ENCODE peak calls at places on chromosomes 3 and 15, in five cellular contexts. One of them, this sample, is unnamed.

GRCh38 chr15:25859838-25860645 is 3.1 kb downstream of the ATP10A start:
- DNase-seq in stimulated activated CD4-positive, alpha-beta T cell treated with anti-CD3 and anti-CD28 coated beads, Interleukin-15, amount 100 ng/mL, for 24 hours: peak; percentile 31
- DNase-seq in left ventricle myocardium inferior: no peak
- DNase-seq in ELF-1: no peak
- DNase-seq in foreskin fibroblast: no peak
- DNase-seq in this sample: no peak

GRCh38 chr15:66115568-66116206 is 137.9 kb downstream of the MEGF11 start:
- DNase-seq in stimulated activated CD4-positive, alpha-beta T cell treated with anti-CD3 and anti-CD28 coated beads, Interleukin-15, amount 100 ng/mL, for 24 hours: no peak
- DNase-seq in left ventricle myocardium inferior: no peak
- DNase-seq in ELF-1: no peak
- DNase-seq in foreskin fibroblast: no peak
- DNase-seq in this sample: peak; percentile 77

GRCh38 chr3:129063841-129064482 is 3.4 kb downstream of the GP9 start:
- DNase-seq in stimulated activated CD4-positive, alpha-beta T cell treated with anti-CD3 and anti-CD28 coated beads, Interleukin-15, amount 100 ng/mL, for 24 hours: no peak
- DNase-seq in left ventricle myocardium inferior: no peak
- DNase-seq in ELF-1: no peak
- DNase-seq in foreskin fibroblast: no peak
- DNase-seq in this sample: no peak

GRCh38 chr3:23685484-23686258 is 120.1 kb upstream of the UBE2E1 start:
- DNase-seq in stimulated activated CD4-positive, alpha-beta T cell treated with anti-CD3 and anti-CD28 coated beads, Interleukin-15, amount 100 ng/mL, for 24 hours: peak; percentile 21
- DNase-seq in left ventricle myocardium inferior: peak; percentile 32
- DNase-seq in ELF-1: no peak
- DNase-seq in foreskin fibroblast: peak; percentile 99
- DNase-seq in this sample: no peak

GRCh38 chr15:68629519-68630204 is 50.9 kb downstream of the CORO2B start:
- DNase-seq in stimulated activated CD4-positive, alpha-beta T cell treated with anti-CD3 and anti-CD28 coated beads, Interleukin-15, amount 100 ng/mL, for 24 hours: no peak
- DNase-seq in left ventricle myocardium inferior: no peak
- DNase-seq in ELF-1: no peak
- DNase-seq in foreskin fibroblast: no peak
- DNase-seq in this sample: peak; percentile 37

GRCh38 chr3:127038923-127039581 is 56.1 kb downstream of the PLXNA1 start:
- DNase-seq in stimulated activated CD4-positive, alpha-beta T cell treated with anti-CD3 and anti-CD28 coated beads, Interleukin-15, amount 100 ng/mL, for 24 hours: no peak
- DNase-seq in left ventricle myocardium inferior: no peak
- DNase-seq in ELF-1: no peak
- DNase-seq in foreskin fibroblast: no peak
- DNase-seq in this sample: no peak

GRCh38 chr3:188658606-188659005 is 504.6 kb downstream of the LPP start:
- DNase-seq in stimulated activated CD4-positive, alpha-beta T cell treated with anti-CD3 and anti-CD28 coated beads, Interleukin-15, amount 100 ng/mL, for 24 hours: no peak
- DNase-seq in left ventricle myocardium inferior: no peak
- DNase-seq in ELF-1: no peak
- DNase-seq in foreskin fibroblast: no peak
- DNase-seq in this sample: no peak

GRCh38 chr15:35784745-35785144 is 238.8 kb upstream of the DPH6 start:
- DNase-seq in stimulated activated CD4-positive, alpha-beta T cell treated with anti-CD3 and anti-CD28 coated beads, Interleukin-15, amount 100 ng/mL, for 24 hours: no peak
- DNase-seq in left ventricle myocardium inferior: no peak
- DNase-seq in ELF-1: peak; percentile 3
- DNase-seq in foreskin fibroblast: no peak
- DNase-seq in this sample: peak; percentile 24

GRCh38 chr3:188905991-188906635 is 265.7 kb upstream of the TPRG1 start:
- DNase-seq in stimulated activated CD4-positive, alpha-beta T cell treated with anti-CD3 and anti-CD28 coated beads, Interleukin-15, amount 100 ng/mL, for 24 hours: no peak
- DNase-seq in left ventricle myocardium inferior: no peak
- DNase-seq in ELF-1: no peak
- DNase-seq in foreskin fibroblast: no peak
- DNase-seq in this sample: peak; percentile 22

GRCh38 chr15:85284497-85284896 is 95.9 kb upstream of the AKAP13 start:
- DNase-seq in stimulated activated CD4-positive, alpha-beta T cell treated with anti-CD3 and anti-CD28 coated beads, Interleukin-15, amount 100 ng/mL, for 24 hours: no peak
- DNase-seq in left ventricle myocardium inferior: no peak
- DNase-seq in ELF-1: no peak
- DNase-seq in foreskin fibroblast: no peak
- DNase-seq in this sample: no peak

GRCh38 chr3:45010718-45011355 is 15.3 kb upstream of the CLEC3B start:
- DNase-seq in stimulated activated CD4-positive, alpha-beta T cell treated with anti-CD3 and anti-CD28 coated beads, Interleukin-15, amount 100 ng/mL, for 24 hours: no peak
- DNase-seq in left ventricle myocardium inferior: no peak
- DNase-seq in ELF-1: no peak
- DNase-seq in foreskin fibroblast: peak; percentile 93
- DNase-seq in this sample: no peak

GRCh38 chr3:72338082-72338941 is 509.9 kb downstream of the SHQ1 start:
- DNase-seq in stimulated activated CD4-positive, alpha-beta T cell treated with anti-CD3 and anti-CD28 coated beads, Interleukin-15, amount 100 ng/mL, for 24 hours: peak; percentile 74
- DNase-seq in left ventricle myocardium inferior: no peak
- DNase-seq in ELF-1: no peak
- DNase-seq in foreskin fibroblast: peak; percentile 21
- DNase-seq in this sample: no peak

GRCh38 chr3:20256144-20256543 is 70.1 kb upstream of the SGO1 start:
- DNase-seq in stimulated activated CD4-positive, alpha-beta T cell treated with anti-CD3 and anti-CD28 coated beads, Interleukin-15, amount 100 ng/mL, for 24 hours: no peak
- DNase-seq in left ventricle myocardium inferior: no peak
- DNase-seq in ELF-1: no peak
- DNase-seq in foreskin fibroblast: no peak
- DNase-seq in this sample: no peak

GRCh38 chr3:123064506-123064905 is 2.3 kb upstream of the PDIA5 start:
- DNase-seq in stimulated activated CD4-positive, alpha-beta T cell treated with anti-CD3 and anti-CD28 coated beads, Interleukin-15, amount 100 ng/mL, for 24 hours: no peak
- DNase-seq in left ventricle myocardium inferior: no peak
- DNase-seq in ELF-1: peak; percentile 69
- DNase-seq in foreskin fibroblast: no peak
- DNase-seq in this sample: no peak

GRCh38 chr3:118949113-118949760 is 85.4 kb downstream of the IGSF11 start:
- DNase-seq in stimulated activated CD4-positive, alpha-beta T cell treated with anti-CD3 and anti-CD28 coated beads, Interleukin-15, amount 100 ng/mL, for 24 hours: no peak
- DNase-seq in left ventricle myocardium inferior: no peak
- DNase-seq in ELF-1: no peak
- DNase-seq in foreskin fibroblast: no peak
- DNase-seq in this sample: no peak

GRCh38 chr3:164732166-164732565 is 346.1 kb downstream of the SI start:
- DNase-seq in stimulated activated CD4-positive, alpha-beta T cell treated with anti-CD3 and anti-CD28 coated beads, Interleukin-15, amount 100 ng/mL, for 24 hours: no peak
- DNase-seq in left ventricle myocardium inferior: no peak
- DNase-seq in ELF-1: no peak
- DNase-seq in foreskin fibroblast: no peak
- DNase-seq in this sample: no peak

GRCh38 chr3:134029256-134029733 is 430 bp downstream of the SLCO2A1 start:
- DNase-seq in stimulated activated CD4-positive, alpha-beta T cell treated with anti-CD3 and anti-CD28 coated beads, Interleukin-15, amount 100 ng/mL, for 24 hours: peak; percentile 10
- DNase-seq in left ventricle myocardium inferior: no peak
- DNase-seq in ELF-1: peak; percentile 52
- DNase-seq in foreskin fibroblast: no peak
- DNase-seq in this sample: peak; percentile 35

GRCh38 chr3:87706176-87706575 is 352.6 kb downstream of the CGGBP1 start:
- DNase-seq in stimulated activated CD4-positive, alpha-beta T cell treated with anti-CD3 and anti-CD28 coated beads, Interleukin-15, amount 100 ng/mL, for 24 hours: no peak
- DNase-seq in left ventricle myocardium inferior: no peak
- DNase-seq in ELF-1: no peak
- DNase-seq in foreskin fibroblast: peak; percentile 1
- DNase-seq in this sample: no peak

GRCh38 chr3:100042144-100042543 is 72.2 kb downstream of the FILIP1L start:
- DNase-seq in stimulated activated CD4-positive, alpha-beta T cell treated with anti-CD3 and anti-CD28 coated beads, Interleukin-15, amount 100 ng/mL, for 24 hours: no peak
- DNase-seq in left ventricle myocardium inferior: no peak
- DNase-seq in ELF-1: no peak
- DNase-seq in foreskin fibroblast: peak; percentile 72
- DNase-seq in this sample: no peak

GRCh38 chr3:196518999-196519737 is 4.0 kb upstream of the SMCO1 start:
- DNase-seq in stimulated activated CD4-positive, alpha-beta T cell treated with anti-CD3 and anti-CD28 coated beads, Interleukin-15, amount 100 ng/mL, for 24 hours: peak; percentile 72
- DNase-seq in left ventricle myocardium inferior: peak; percentile 49
- DNase-seq in ELF-1: peak; percentile 58
- DNase-seq in foreskin fibroblast: peak; percentile 63
- DNase-seq in this sample: no peak

GRCh38 chr15:45349671-45350070 is 28.7 kb downstream of the GATM start:
- DNase-seq in stimulated activated CD4-positive, alpha-beta T cell treated with anti-CD3 and anti-CD28 coated beads, Interleukin-15, amount 100 ng/mL, for 24 hours: no peak
- DNase-seq in left ventricle myocardium inferior: no peak
- DNase-seq in ELF-1: no peak
- DNase-seq in foreskin fibroblast: no peak
- DNase-seq in this sample: no peak

GRCh38 chr3:51519848-51520247 is 18.7 kb upstream of the RAD54L2 start:
- DNase-seq in stimulated activated CD4-positive, alpha-beta T cell treated with anti-CD3 and anti-CD28 coated beads, Interleukin-15, amount 100 ng/mL, for 24 hours: no peak
- DNase-seq in left ventricle myocardium inferior: no peak
- DNase-seq in ELF-1: no peak
- DNase-seq in foreskin fibroblast: no peak
- DNase-seq in this sample: no peak

GRCh38 chr3:141686477-141687280 is 51.4 kb upstream of the RNF7 start:
- DNase-seq in stimulated activated CD4-positive, alpha-beta T cell treated with anti-CD3 and anti-CD28 coated beads, Interleukin-15, amount 100 ng/mL, for 24 hours: no peak
- DNase-seq in left ventricle myocardium inferior: peak; percentile 63
- DNase-seq in ELF-1: no peak
- DNase-seq in foreskin fibroblast: peak; percentile 55
- DNase-seq in this sample: peak; percentile 35

GRCh38 chr3:24590344-24590880 is 95.8 kb upstream of the THRB start:
- DNase-seq in stimulated activated CD4-positive, alpha-beta T cell treated with anti-CD3 and anti-CD28 coated beads, Interleukin-15, amount 100 ng/mL, for 24 hours: no peak
- DNase-seq in left ventricle myocardium inferior: no peak
- DNase-seq in ELF-1: no peak
- DNase-seq in foreskin fibroblast: no peak
- DNase-seq in this sample: no peak

GRCh38 chr3:183359036-183359435 is 69.4 kb downstream of the MCF2L2 start:
- DNase-seq in stimulated activated CD4-positive, alpha-beta T cell treated with anti-CD3 and anti-CD28 coated beads, Interleukin-15, amount 100 ng/mL, for 24 hours: no peak
- DNase-seq in left ventricle myocardium inferior: no peak
- DNase-seq in ELF-1: no peak
- DNase-seq in foreskin fibroblast: peak; percentile 78
- DNase-seq in this sample: no peak

GRCh38 chr3:10716964-10717363 is 99.1 kb upstream of the SLC6A11 start:
- DNase-seq in stimulated activated CD4-positive, alpha-beta T cell treated with anti-CD3 and anti-CD28 coated beads, Interleukin-15, amount 100 ng/mL, for 24 hours: no peak
- DNase-seq in left ventricle myocardium inferior: no peak
- DNase-seq in ELF-1: no peak
- DNase-seq in foreskin fibroblast: no peak
- DNase-seq in this sample: no peak

GRCh38 chr15:62816342-62817059 is 226.0 kb upstream of the TPM1 start:
- DNase-seq in stimulated activated CD4-positive, alpha-beta T cell treated with anti-CD3 and anti-CD28 coated beads, Interleukin-15, amount 100 ng/mL, for 24 hours: no peak
- DNase-seq in left ventricle myocardium inferior: no peak
- DNase-seq in ELF-1: no peak
- DNase-seq in foreskin fibroblast: no peak
- DNase-seq in this sample: no peak

GRCh38 chr3:101155828-101156227 is 162.6 kb upstream of the ABI3BP start:
- DNase-seq in stimulated activated CD4-positive, alpha-beta T cell treated with anti-CD3 and anti-CD28 coated beads, Interleukin-15, amount 100 ng/mL, for 24 hours: no peak
- DNase-seq in left ventricle myocardium inferior: peak; percentile 18
- DNase-seq in ELF-1: no peak
- DNase-seq in foreskin fibroblast: no peak
- DNase-seq in this sample: no peak

GRCh38 chr15:40034186-40034946 is 4.6 kb downstream of the SRP14 start:
- DNase-seq in stimulated activated CD4-positive, alpha-beta T cell treated with anti-CD3 and anti-CD28 coated beads, Interleukin-15, amount 100 ng/mL, for 24 hours: no peak
- DNase-seq in left ventricle myocardium inferior: no peak
- DNase-seq in ELF-1: no peak
- DNase-seq in foreskin fibroblast: no peak
- DNase-seq in this sample: no peak

GRCh38 chr3:187914231-187914630 is 169.0 kb upstream of the BCL6 start:
- DNase-seq in stimulated activated CD4-positive, alpha-beta T cell treated with anti-CD3 and anti-CD28 coated beads, Interleukin-15, amount 100 ng/mL, for 24 hours: no peak
- DNase-seq in left ventricle myocardium inferior: no peak
- DNase-seq in ELF-1: peak; percentile 71
- DNase-seq in foreskin fibroblast: no peak
- DNase-seq in this sample: no peak

GRCh38 chr3:191372122-191372521 is 41.8 kb upstream of the UTS2B start:
- DNase-seq in stimulated activated CD4-positive, alpha-beta T cell treated with anti-CD3 and anti-CD28 coated beads, Interleukin-15, amount 100 ng/mL, for 24 hours: no peak
- DNase-seq in left ventricle myocardium inferior: no peak
- DNase-seq in ELF-1: no peak
- DNase-seq in foreskin fibroblast: no peak
- DNase-seq in this sample: no peak

GRCh38 chr3:161508852-161509477 is 12.4 kb downstream of the OTOL1 start:
- DNase-seq in stimulated activated CD4-positive, alpha-beta T cell treated with anti-CD3 and anti-CD28 coated beads, Interleukin-15, amount 100 ng/mL, for 24 hours: no peak
- DNase-seq in left ventricle myocardium inferior: no peak
- DNase-seq in ELF-1: no peak
- DNase-seq in foreskin fibroblast: no peak
- DNase-seq in this sample: no peak

GRCh38 chr3:122533931-122534334 is 19.2 kb upstream of the KPNA1 start:
- DNase-seq in stimulated activated CD4-positive, alpha-beta T cell treated with anti-CD3 and anti-CD28 coated beads, Interleukin-15, amount 100 ng/mL, for 24 hours: peak; percentile 61
- DNase-seq in left ventricle myocardium inferior: no peak
- DNase-seq in ELF-1: peak; percentile 68
- DNase-seq in foreskin fibroblast: peak; percentile 73
- DNase-seq in this sample: no peak

GRCh38 chr15:96327155-96327741 is 3.3 kb upstream of the NR2F2 start:
- DNase-seq in stimulated activated CD4-positive, alpha-beta T cell treated with anti-CD3 and anti-CD28 coated beads, Interleukin-15, amount 100 ng/mL, for 24 hours: no peak
- DNase-seq in left ventricle myocardium inferior: no peak
- DNase-seq in ELF-1: peak; percentile 64
- DNase-seq in foreskin fibroblast: peak; percentile 79
- DNase-seq in this sample: peak; percentile 43

GRCh38 chr3:60053518-60054265 is 1003.9 kb upstream of the CFAP20DC start:
- DNase-seq in stimulated activated CD4-positive, alpha-beta T cell treated with anti-CD3 and anti-CD28 coated beads, Interleukin-15, amount 100 ng/mL, for 24 hours: peak; percentile 76
- DNase-seq in left ventricle myocardium inferior: no peak
- DNase-seq in ELF-1: no peak
- DNase-seq in foreskin fibroblast: no peak
- DNase-seq in this sample: no peak

GRCh38 chr3:108091498-108092259 is 848 bp upstream of the CD47 start:
- DNase-seq in stimulated activated CD4-positive, alpha-beta T cell treated with anti-CD3 and anti-CD28 coated beads, Interleukin-15, amount 100 ng/mL, for 24 hours: peak; percentile 42
- DNase-seq in left ventricle myocardium inferior: no peak
- DNase-seq in ELF-1: peak; percentile 50
- DNase-seq in foreskin fibroblast: no peak
- DNase-seq in this sample: no peak